ENCODE peak calls at places on chromosomes 4 and X, in six cellular contexts. P is GM23248, B is GM23338, T is HCT116, R is PC-3, Q is hepatocyte. E is an unnamed sample.

GRCh38 chr4:176902710-176903323 is 110.1 kb upstream of the VEGFC start:
- DNase-seq in P (peak; percentile 92), B (no peak), T (no peak), R (peak; percentile 80), Q (no peak), E (no peak)

GRCh38 chr4:10730590-10730989 is 46.0 kb upstream of the CLNK start:
- DNase-seq in P (no peak), B (no peak), T (no peak), R (no peak), Q (no peak), E (no peak)

GRCh38 chrX:110394653-110395052 is 36.0 kb downstream of the RTL9 start:
- DNase-seq in P (peak; percentile 64), B (no peak), T (no peak), R (peak; percentile 87), Q (peak; percentile 39), E (no peak)

GRCh38 chr4:10007436-10007740 is 13.9 kb downstream of the SLC2A9 start:
- DNase-seq in P (no peak), B (no peak), T (no peak), R (no peak), Q (no peak), E (no peak)

GRCh38 chr4:177596035-177596434 is 153.8 kb upstream of the AGA start:
- DNase-seq in P (peak; percentile 85), B (no peak), T (peak; percentile 76), R (peak; percentile 86), Q (peak; percentile 66), E (peak; percentile 4)

GRCh38 chr4:155478336-155478825 is 101.6 kb upstream of the MAP9 start:
- DNase-seq in P (peak; percentile 9), B (no peak), T (no peak), R (peak; percentile 7), Q (no peak), E (no peak)

GRCh38 chr4:144355809-144356757 is 215.6 kb upstream of the GYPA start:
- DNase-seq in P (peak; percentile 78), B (peak; percentile 58), T (peak; percentile 67), R (peak; percentile 85), Q (peak; percentile 77), E (peak; percentile 88)

GRCh38 chr4:1842993-1843448 is 12.9 kb downstream of the LETM1 start:
- DNase-seq in P (peak; percentile 95), B (no peak), T (no peak), R (peak; percentile 47), Q (no peak), E (no peak)

GRCh38 chrX:136899206-136899605 is 18.7 kb upstream of the RBMX start:
- DNase-seq in P (no peak), B (no peak), T (no peak), R (no peak), Q (no peak), E (no peak)

GRCh38 chrX:150084474-150085229 is 146.4 kb upstream of the EOLA2 start:
- DNase-seq in P (peak; percentile 62), B (no peak), T (no peak), R (peak; percentile 87), Q (no peak), E (no peak)

GRCh38 chr4:174490356-174490969 is 31.8 kb downstream of the HPGD start:
- DNase-seq in P (peak; percentile 30), B (no peak), T (no peak), R (peak; percentile 5), Q (no peak), E (no peak)

GRCh38 chrX:108640817-108641216 is 95.5 kb downstream of the IRS4 start:
- DNase-seq in P (no peak), B (no peak), T (no peak), R (no peak), Q (no peak), E (no peak)

GRCh38 chrX:24014388-24015018 is 12.5 kb downstream of the KLHL15 start:
- DNase-seq in P (peak; percentile 12), B (no peak), T (no peak), R (no peak), Q (peak; percentile 13), E (no peak)

GRCh38 chr4:165379662-165380061 is 854 bp downstream of the CPE start:
- DNase-seq in P (peak; percentile 16), B (peak; percentile 62), T (no peak), R (no peak), Q (peak; percentile 46), E (peak; percentile 62)

GRCh38 chr4:153527690-153528089 is 61.5 kb downstream of the TMEM131L start:
- DNase-seq in P (no peak), B (no peak), T (no peak), R (no peak), Q (no peak), E (no peak)

GRCh38 chrX:53287493-53288138 is 6.2 kb upstream of the IQSEC2 start:
- DNase-seq in P (peak; percentile 82), B (no peak), T (peak; percentile 22), R (peak; percentile 84), Q (peak; percentile 60), E (no peak)

GRCh38 chr4:98994474-98995182 is 893 bp upstream of the METAP1 start:
- DNase-seq in P (peak; percentile 55), B (no peak), T (no peak), R (no peak), Q (no peak), E (peak; percentile 35)

GRCh38 chr4:78544681-78545080 is 6.9 kb upstream of the ANXA3 start:
- DNase-seq in P (no peak), B (no peak), T (no peak), R (no peak), Q (no peak), E (no peak)

GRCh38 chr4:73451404-73451803 is 15.4 kb downstream of the AFP start:
- DNase-seq in P (peak; percentile 58), B (peak; percentile 62), T (no peak), R (no peak), Q (no peak), E (peak; percentile 33)

GRCh38 chr4:38499101-38499500 is 164.9 kb upstream of the KLF3 start:
- DNase-seq in P (peak; percentile 32), B (no peak), T (no peak), R (no peak), Q (no peak), E (no peak)

GRCh38 chrX:106928227-106928626 is 8.0 kb downstream of the CLDN2 start:
- DNase-seq in P (no peak), B (no peak), T (no peak), R (no peak), Q (no peak), E (no peak)

GRCh38 chr4:16171831-16172230 is 54.4 kb downstream of the TAPT1 start:
- DNase-seq in P (no peak), B (no peak), T (no peak), R (no peak), Q (no peak), E (no peak)

GRCh38 chr4:47330856-47331255 is 132.6 kb downstream of the COMMD8 start:
- DNase-seq in P (no peak), B (no peak), T (no peak), R (no peak), Q (no peak), E (no peak)

GRCh38 chr4:26061248-26061986 is 147.4 kb downstream of the SMIM20 start:
- DNase-seq in P (peak; percentile 45), B (peak; percentile 85), T (peak; percentile 63), R (peak; percentile 77), Q (peak; percentile 63), E (peak; percentile 73)
- TF ChIP-seq EZH2phosphoT487 in P (no peak), B (no peak), T (no peak), R (no peak), Q (no peak), E (no peak)

GRCh38 chrX:21943460-21944135 is 3.1 kb downstream of the SMS start:
- DNase-seq in P (peak; percentile 86), B (no peak), T (peak; percentile 64), R (peak; percentile 83), Q (no peak), E (no peak)

GRCh38 chrX:21947671-21948070 is 7.2 kb downstream of the SMS start:
- DNase-seq in P (no peak), B (no peak), T (no peak), R (no peak), Q (no peak), E (no peak)

GRCh38 chrX:21940356-21940829 is at the start of gene SMS:
- DNase-seq in P (peak; percentile 87), B (peak; percentile 74), T (no peak), R (peak; percentile 81), Q (peak; percentile 83), E (peak; percentile 60)

GRCh38 chrX:21946925-21947641 is 6.6 kb downstream of the SMS start:
- DNase-seq in P (peak; percentile 77), B (peak; percentile 53), T (no peak), R (peak; percentile 25), Q (no peak), E (peak; percentile 78)

GRCh38 chrX:21944136-21944615 is 3.7 kb downstream of the SMS start:
- DNase-seq in P (no peak), B (peak; percentile 50), T (no peak), R (no peak), Q (no peak), E (peak; percentile 17)
- H3K27ac ChIP-seq in P (peak overlapping the region; percentile 92), B (peak overlapping the region; percentile 72), T (peak overlapping the region; percentile 72), R (peak overlapping the region; percentile 79), Q (peak overlapping the region; percentile 23), E (no peak overlapping the region)

DNA sequence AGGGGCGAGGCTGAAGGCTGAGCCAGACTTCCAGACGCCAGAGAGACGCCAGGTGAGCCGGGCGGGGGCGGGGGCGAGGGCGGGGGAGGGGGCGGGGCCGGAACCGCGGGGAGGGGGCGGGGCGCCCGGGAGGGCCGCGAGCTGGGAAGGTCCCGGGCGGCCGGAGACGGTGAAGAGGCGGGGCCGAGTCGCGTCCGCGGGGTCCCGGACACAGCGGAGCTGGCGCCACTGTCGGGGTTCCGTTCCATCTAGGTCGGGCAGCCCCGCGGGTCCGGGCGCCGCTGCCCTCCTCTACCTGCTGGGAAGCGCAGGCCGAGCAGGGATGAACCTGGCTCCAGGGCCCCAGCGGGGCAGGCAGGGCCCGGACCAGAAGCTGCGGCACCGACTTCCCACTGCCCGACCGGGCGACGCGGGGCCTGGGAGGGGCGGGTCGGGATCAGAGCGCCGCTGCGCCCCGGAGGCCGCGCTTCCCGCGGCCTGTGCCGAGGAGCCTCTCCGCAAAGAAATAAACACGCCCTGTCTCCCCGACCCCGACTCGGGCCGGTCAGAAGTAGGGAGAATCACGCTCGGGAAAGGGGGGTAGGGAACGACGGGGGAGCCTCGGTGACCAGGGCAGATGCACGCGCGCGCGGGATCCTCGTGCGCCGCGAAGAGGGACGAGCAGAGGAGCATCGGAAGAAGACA is 10.6 kb downstream of the HMX1 start:
- DNase-seq in P (no peak), B (peak; percentile 59), T (no peak), R (no peak), Q (no peak), E (peak; percentile 61)
- TF ChIP-seq EZH2 in P (peak; percentile 43), B (peak; percentile 71), T (no peak), R (no peak), Q (peak; percentile 83), E (peak; percentile 94)

DNA sequence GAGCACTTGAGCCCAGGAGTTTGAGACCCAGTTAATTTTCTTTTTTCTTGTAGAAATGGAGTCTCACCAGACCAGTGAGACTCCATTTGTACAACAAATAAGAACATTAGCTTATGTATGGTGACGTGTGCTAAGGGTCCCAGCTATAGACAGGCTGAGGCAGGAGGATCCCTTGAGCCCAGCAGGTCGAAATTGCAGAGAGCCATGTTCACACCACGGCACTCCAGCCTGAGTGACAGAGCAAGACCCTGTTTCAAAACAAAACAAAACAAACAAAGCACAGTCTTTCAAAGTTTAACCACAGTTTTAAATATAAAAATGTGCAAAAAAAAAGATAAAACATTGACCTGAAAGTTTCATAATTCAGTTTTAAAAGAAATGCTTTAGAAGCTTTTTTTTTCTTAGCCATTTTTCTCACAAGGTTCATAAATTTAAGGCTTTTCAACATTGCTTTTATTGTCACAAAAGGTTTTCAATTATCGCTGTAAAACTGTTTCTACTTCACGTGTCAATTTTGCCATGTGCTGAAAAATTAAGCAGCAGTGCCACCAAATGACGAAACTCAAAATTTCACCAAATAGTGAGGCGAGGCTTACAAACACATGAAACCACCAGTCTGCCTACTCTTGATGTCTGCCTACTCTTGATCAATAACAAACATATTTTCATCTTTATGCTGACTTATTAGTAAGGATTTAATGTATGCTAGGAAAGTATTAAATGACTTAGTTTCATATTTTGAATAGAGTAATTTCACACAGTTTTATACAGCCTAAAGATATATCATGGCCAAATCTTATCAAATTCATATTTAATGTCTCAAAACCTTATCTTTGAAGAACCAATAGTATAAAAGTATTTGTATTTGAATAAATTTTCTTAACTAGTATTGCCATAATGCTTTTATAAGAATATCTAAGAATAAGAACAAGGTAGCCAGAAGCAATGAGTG is 126.3 kb downstream of the NEK1 start:
- DNase-seq in P (peak; percentile 77), B (peak; percentile 66), T (peak; percentile 49), R (peak; percentile 74), Q (peak; percentile 48), E (peak; percentile 49)
- TF ChIP-seq EZH2phosphoT487 in P (no peak), B (no peak), T (no peak), R (no peak), Q (no peak), E (no peak)